ENCODE peak calls at places on chromosomes 6 and 20, in ten cellular contexts. O, H, M, B, I, E, C, Q, P and D are unnamed samples.

GRCh38 chr6:87658516-87658915 is 43.5 kb downstream of the AKIRIN2 start:
- DNase-seq in B (peak; percentile 22), O (no peak), H (no peak), M (no peak), Q (no peak), I (no peak), E (no peak), P (peak; percentile 80), C (no peak), D (no peak)

GRCh38 chr20:59192533-59192896 is 28.9 kb downstream of the ZNF831 start:
- DNase-seq in P (no peak), H (no peak), I (no peak), O (no peak), Q (no peak), M (no peak), C (no peak), E (no peak), B (no peak), D (no peak)

GRCh38 chr20:46720776-46721425 is 11.5 kb downstream of the SLC2A10 start:
- DNase-seq in E (no peak), P (no peak), C (no peak), B (no peak), I (peak; percentile 41), M (no peak), O (no peak), H (no peak), Q (no peak), D (no peak)

GRCh38 chr6:168598251-168599117 is 157.5 kb downstream of the SMOC2 start:
- DNase-seq in H (no peak), I (no peak), E (no peak), M (no peak), O (no peak), P (peak; percentile 13), Q (no peak), B (peak; percentile 14), C (no peak), D (no peak)

GRCh38 chr6:26086214-26086613 is 1.0 kb upstream of the HFE start:
- DNase-seq in C (no peak), M (no peak), P (no peak), O (no peak), H (no peak), B (no peak), E (no peak), I (no peak), Q (no peak), D (no peak)

GRCh38 chr6:123127807-123128206 is 131.8 kb downstream of the CLVS2 start:
- DNase-seq in M (no peak), B (no peak), O (no peak), E (no peak), P (no peak), C (no peak), H (no peak), I (no peak), Q (no peak), D (no peak)

GRCh38 chr6:150881911-150882481 is 16.5 kb downstream of the MTHFD1L start:
- DNase-seq in B (peak; percentile 54), E (no peak), P (peak; percentile 84), M (peak; percentile 18), C (peak; percentile 13), H (peak; percentile 71), Q (peak; percentile 90), I (peak; percentile 100), O (peak; percentile 28), D (no peak)

GRCh38 chr6:158795516-158795915 is 23.7 kb downstream of the EZR start:
- DNase-seq in H (no peak), B (no peak), M (no peak), P (no peak), O (no peak), Q (no peak), E (peak; percentile 17), C (no peak), I (no peak), D (peak; percentile 20)

GRCh38 chr20:36334281-36335075 is 28.3 kb downstream of the DLGAP4 start:
- DNase-seq in H (no peak), P (no peak), C (no peak), B (no peak), I (no peak), E (no peak), M (no peak), Q (no peak), O (no peak), D (no peak)

GRCh38 chr6:144264270-144265060 is 20.7 kb upstream of the UTRN start:
- DNase-seq in M (peak; percentile 64), O (no peak), P (no peak), Q (peak; percentile 60), B (peak; percentile 23), H (peak; percentile 25), I (peak; percentile 90), E (no peak), C (peak; percentile 33), D (no peak)

GRCh38 chr6:154683756-154684523 is 49.3 kb upstream of the SCAF8 start:
- DNase-seq in H (no peak), I (peak; percentile 49), M (no peak), C (no peak), B (no peak), P (no peak), O (no peak), E (no peak), Q (no peak), D (no peak)

GRCh38 chr6:146753306-146753705 is 154.5 kb downstream of the ADGB start:
- DNase-seq in P (no peak), B (no peak), E (no peak), O (no peak), H (no peak), C (no peak), I (no peak), Q (no peak), M (no peak), D (no peak)

GRCh38 chr20:44022464-44022863 is 107.8 kb downstream of the TOX2 start:
- DNase-seq in E (no peak), P (no peak), I (no peak), O (no peak), H (no peak), C (no peak), B (no peak), M (no peak), Q (no peak), D (no peak)

DNA sequence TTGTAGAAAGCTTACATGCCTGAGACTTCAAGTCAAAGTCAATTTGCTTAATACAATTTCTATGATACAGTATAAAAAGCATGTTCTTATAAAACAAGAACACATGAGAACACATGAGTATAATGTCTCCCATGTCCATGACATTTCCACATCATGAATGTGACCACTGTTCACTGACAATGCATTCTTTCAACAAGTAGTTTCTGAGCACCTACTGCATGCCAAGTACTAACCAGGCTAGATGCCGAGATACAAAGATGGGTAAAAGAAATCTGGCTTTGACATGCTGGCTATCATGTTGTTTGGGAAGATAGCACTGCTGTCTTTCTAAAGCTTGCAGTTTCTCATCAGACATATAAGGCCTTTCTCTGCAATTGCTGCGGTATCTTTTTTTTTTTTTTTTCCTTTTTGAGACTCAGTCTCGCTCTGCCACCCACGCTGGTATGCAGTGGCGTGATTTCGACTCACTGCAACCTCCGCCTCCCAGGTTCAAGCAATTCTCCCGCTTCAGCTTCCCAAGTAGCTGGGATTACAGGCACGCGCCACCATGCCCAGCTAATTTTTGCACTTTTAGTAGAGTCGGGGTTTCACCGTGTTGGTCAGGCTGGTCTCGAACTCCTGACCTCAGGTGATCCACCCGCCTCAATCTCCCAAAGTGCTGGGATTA is 123.6 kb upstream of the DST start:
- DNase-seq in H (no peak), P (no peak), E (no peak), M (no peak), C (no peak), I (no peak), Q (no peak), B (no peak), O (no peak), D (no peak)
- H3K4me1 ChIP-seq in H (peaks cover 6% of the 10 kb centered on the region), P (no peaks in the 10 kb centered on the region), E (peaks cover 36% of the 10 kb centered on the region), M (peaks cover 55% of the 10 kb centered on the region), C (no peaks in the 10 kb centered on the region), I (peaks cover 20% of the 10 kb centered on the region), Q (peaks cover 16% of the 10 kb centered on the region), B (peaks cover 13% of the 10 kb centered on the region), O (peaks cover 48% of the 10 kb centered on the region), D (peaks cover 49% of the 10 kb centered on the region)

DNA sequence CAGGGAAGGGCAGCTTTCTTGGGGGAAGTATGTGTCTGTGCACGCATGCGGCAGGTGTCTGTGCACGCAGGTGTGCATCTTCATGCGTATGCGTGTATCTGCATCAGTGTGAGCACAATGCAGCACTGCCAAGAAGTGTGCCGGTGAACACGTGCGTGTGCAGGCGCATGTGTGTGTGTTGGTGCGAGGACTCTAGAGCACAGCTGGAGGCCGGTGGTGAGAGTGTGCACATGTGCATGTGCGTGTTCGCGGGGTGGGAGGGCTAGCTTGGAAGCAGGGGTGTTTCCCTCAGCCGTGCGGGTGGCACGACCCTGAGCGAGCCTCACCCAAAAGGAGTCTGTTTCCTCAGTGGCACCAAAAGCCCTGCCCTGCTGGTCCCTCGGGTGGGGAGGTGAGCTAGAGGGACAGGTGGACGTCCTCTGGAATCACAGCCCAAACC is 7.5 kb downstream of the SLC17A9 start:
- DNase-seq in O (no peak), Q (no peak), B (no peak), E (no peak), I (no peak), P (no peak), H (no peak), M (no peak), C (no peak), D (no peak)
- TF ChIP-seq POLR2A in O (no peak), Q (no peak), B (no peak), E (no peak), I (no peak), P (no peak), H (no peak), M (no peak), C (no peak), D (no peak)

GRCh38 chr20:10673176-10673830 is 496 bp downstream of the JAG1 start:
- DNase-seq in Q (no peak), B (peak; percentile 40), H (peak; percentile 48), M (no peak), P (peak; percentile 40), I (no peak), E (peak; percentile 32), C (peak; percentile 50), O (no peak), D (peak; percentile 42)

GRCh38 chr20:10671850-10672578 is 1.8 kb downstream of the JAG1 start:
- DNase-seq in H (peak; percentile 78), M (no peak), I (peak; percentile 46), E (peak; percentile 74), Q (peak; percentile 55), P (peak; percentile 73), O (peak; percentile 62), B (peak; percentile 80), C (peak; percentile 80), D (peak; percentile 75)

GRCh38 chr20:10673831-10674683 is at the start of gene JAG1:
- DNase-seq in Q (peak; percentile 94), E (peak; percentile 97), C (peak; percentile 99), P (peak; percentile 97), B (peak; percentile 97), M (peak; percentile 99), I (peak; percentile 95), H (peak; percentile 98), O (peak; percentile 95), D (peak; percentile 98)

GRCh38 chr20:10671221-10671849 is 2.5 kb downstream of the JAG1 start:
- DNase-seq in O (peak; percentile 84), M (peak; percentile 98), B (peak; percentile 93), P (peak; percentile 81), E (peak; percentile 83), H (peak; percentile 85), Q (peak; percentile 80), I (peak; percentile 94), C (peak; percentile 88), D (peak; percentile 74)

GRCh38 chr20:10672579-10673127 is 1.1 kb downstream of the JAG1 start:
- DNase-seq in B (peak; percentile 57), M (no peak), H (peak; percentile 58), E (peak; percentile 75), O (no peak), P (peak; percentile 49), C (peak; percentile 73), Q (peak; percentile 68), I (peak; percentile 67), D (peak; percentile 71)
- H3K4me1 ChIP-seq in B (no peaks in the 10 kb centered on the region), M (peaks cover 43% of the 10 kb centered on the region), H (peaks cover 5% of the 10 kb centered on the region), E (peaks cover 41% of the 10 kb centered on the region), O (peaks cover 14% of the 10 kb centered on the region), P (peaks cover 5% of the 10 kb centered on the region), C (peaks cover 48% of the 10 kb centered on the region), Q (peaks cover 13% of the 10 kb centered on the region), I (peaks cover 8% of the 10 kb centered on the region), D (peaks cover 17% of the 10 kb centered on the region)

GRCh38 chr6:33065312-33065711 is 8.1 kb downstream of the HLA-DPA1 start:
- DNase-seq in P (no peak), E (no peak), H (no peak), O (no peak), M (no peak), C (no peak), Q (no peak), I (no peak), B (no peak), D (no peak)
- TF ChIP-seq POLR2A in P (no peak), E (no peak), H (no peak), O (no peak), M (no peak), C (no peak), Q (no peak), I (no peak), B (no peak), D (no peak)